ENCODE peak calls at places on chromosome 13, in four cellular contexts. L, X, W and K are unnamed samples.

GRCh38 chr13:113122571-113123225 is at the start of gene F10:
- DNase-seq in L (no peak), X (peak), W (no peak), K (no peak)

GRCh38 chr13:46321494-46322225 is 65.4 kb downstream of the RUBCNL start:
- DNase-seq in L (peak), X (peak), W (peak), K (peak)

GRCh38 chr13:110103026-110103425 is 203.9 kb downstream of the COL4A1 start:
- DNase-seq in L (no peak), X (no peak), W (no peak), K (no peak)

GRCh38 chr13:101785858-101786257 is 333.4 kb downstream of the ITGBL1 start:
- DNase-seq in L (peak), X (peak), W (peak), K (peak)

GRCh38 chr13:113546571-113547247 is 37.8 kb upstream of the TFDP1 start:
- DNase-seq in L (no peak), X (no peak), W (peak), K (no peak)

GRCh38 chr13:110813646-110814624 is 100.4 kb downstream of the ING1 start:
- DNase-seq in L (no peak), X (no peak), W (no peak), K (no peak)

GRCh38 chr13:20288561-20288960 is 56.4 kb upstream of the GJB6 start:
- DNase-seq in L (no peak), X (no peak), W (no peak), K (no peak)

GRCh38 chr13:33080962-33081655 is 64.9 kb downstream of the KL start:
- DNase-seq in L (no peak), X (no peak), W (no peak), K (no peak)

GRCh38 chr13:61128850-61129645 is 286.6 kb downstream of the PCDH20 start:
- DNase-seq in L (peak), X (no peak), W (peak), K (no peak)

GRCh38 chr13:85508683-85509329 is 290.4 kb downstream of the SLITRK6 start:
- DNase-seq in L (peak), X (peak), W (no peak), K (no peak)

GRCh38 chr13:73608157-73608516 is 526.1 kb downstream of the KLF12 start:
- DNase-seq in L (peak), X (no peak), W (no peak), K (no peak)

GRCh38 chr13:32262165-32262564 is 53.0 kb downstream of the ZAR1L start:
- DNase-seq in L (no peak), X (no peak), W (no peak), K (no peak)

GRCh38 chr13:55999709-56000108 is 1141.0 kb upstream of the PRR20A start:
- DNase-seq in L (no peak), X (no peak), W (no peak), K (no peak)